ENCODE peak calls at places on chromosome 7, in four cellular contexts. G is fibroblast of the aortic adventitia, M is GM12892, O is BE2C. U is an unnamed sample.

GRCh38 chr7:70647801-70648491 is 484.0 kb upstream of the GALNT17 start:
- DNase-seq in G (no peak), M (no peak), O (no peak), U (no peak)

GRCh38 chr7:22544245-22544644 is 44.3 kb upstream of the STEAP1B start:
- DNase-seq in G (no peak), M (no peak), O (no peak), U (no peak)

GRCh38 chr7:70582921-70583895 is 548.7 kb upstream of the GALNT17 start:
- DNase-seq in G (no peak), M (no peak), O (peak), U (no peak)

GRCh38 chr7:69060516-69060915 is 537.8 kb upstream of the AUTS2 start:
- DNase-seq in G (no peak), M (no peak), O (no peak), U (no peak)

GRCh38 chr7:87543623-87544022 is 57.1 kb downstream of the ABCB1 start:
- DNase-seq in G (no peak), M (no peak), O (no peak), U (no peak)

GRCh38 chr7:104894313-104894712 is 119.7 kb upstream of the KMT2E start:
- DNase-seq in G (no peak), M (no peak), O (no peak), U (no peak)

GRCh38 chr7:44735403-44736165 is 13.1 kb upstream of the ZMIZ2 start:
- DNase-seq in G (peak), M (no peak), O (no peak), U (peak)

GRCh38 chr7:85750454-85750949 is 563.6 kb upstream of the SEMA3D start:
- DNase-seq in G (peak), M (no peak), O (peak), U (peak)

GRCh38 chr7:50653116-50653854 is 88.1 kb upstream of the DDC start:
- DNase-seq in G (peak), M (no peak), O (no peak), U (no peak)

GRCh38 chr7:103524042-103524907 is 78.3 kb upstream of the SLC26A5 start:
- DNase-seq in G (peak), M (no peak), O (peak), U (no peak)